ENCODE peak calls at places on chromosomes 12 and 14, in nine cellular contexts. One of them, this sample, is unnamed.

GRCh38 chr12:44019118-44019517 is 183.2 kb downstream of the TMEM117 start:
- DNase-seq in GM23248: no peak
- DNase-seq in neural progenitor cell: peak
- DNase-seq in HS-5: no peak
- DNase-seq in 8988T: no peak
- DNase-seq in ovary: no peak
- DNase-seq in GM12864: no peak
- DNase-seq in activated T-cell treated with anti-CD3 and anti-CD28 coated beads, Interleukin-2, amount 50 U/mL, for 72 hours: no peak
- DNase-seq in HCEC 1CT: no peak
- DNase-seq in this sample: no peak

GRCh38 chr14:100568164-100568997 is 18.8 kb downstream of the BEGAIN start:
- DNase-seq in ovary: no peak
- DNase-seq in GM23248: peak
- DNase-seq in GM12864: no peak
- DNase-seq in activated T-cell treated with anti-CD3 and anti-CD28 coated beads, Interleukin-2, amount 50 U/mL, for 72 hours: no peak
- DNase-seq in neural progenitor cell: peak
- DNase-seq in 8988T: peak
- DNase-seq in HCEC 1CT: no peak
- DNase-seq in HS-5: no peak
- DNase-seq in this sample: no peak

GRCh38 chr12:12585115-12585862 is 22.6 kb upstream of the DUSP16 start:
- DNase-seq in ovary: no peak
- DNase-seq in neural progenitor cell: no peak
- DNase-seq in 8988T: no peak
- DNase-seq in activated T-cell treated with anti-CD3 and anti-CD28 coated beads, Interleukin-2, amount 50 U/mL, for 72 hours: no peak
- DNase-seq in GM23248: no peak
- DNase-seq in HS-5: no peak
- DNase-seq in GM12864: no peak
- DNase-seq in HCEC 1CT: no peak
- DNase-seq in this sample: no peak

GRCh38 chr12:79911889-79912656 is 22.8 kb downstream of the PPP1R12A start:
- DNase-seq in HCEC 1CT: peak
- DNase-seq in 8988T: no peak
- DNase-seq in ovary: no peak
- DNase-seq in HS-5: no peak
- DNase-seq in activated T-cell treated with anti-CD3 and anti-CD28 coated beads, Interleukin-2, amount 50 U/mL, for 72 hours: no peak
- DNase-seq in GM23248: peak
- DNase-seq in neural progenitor cell: no peak
- DNase-seq in GM12864: no peak
- DNase-seq in this sample: no peak

GRCh38 chr12:56257491-56258067 is 605 bp downstream of the ANKRD52 start:
- DNase-seq in HS-5: no peak
- DNase-seq in 8988T: peak
- DNase-seq in HCEC 1CT: peak
- DNase-seq in GM23248: peak
- DNase-seq in ovary: no peak
- DNase-seq in activated T-cell treated with anti-CD3 and anti-CD28 coated beads, Interleukin-2, amount 50 U/mL, for 72 hours: no peak
- DNase-seq in neural progenitor cell: peak
- DNase-seq in GM12864: no peak
- DNase-seq in this sample: no peak

GRCh38 chr12:15602051-15602672 is 187.0 kb downstream of the EPS8 start:
- DNase-seq in 8988T: no peak
- DNase-seq in GM12864: no peak
- DNase-seq in GM23248: peak
- DNase-seq in neural progenitor cell: no peak
- DNase-seq in activated T-cell treated with anti-CD3 and anti-CD28 coated beads, Interleukin-2, amount 50 U/mL, for 72 hours: no peak
- DNase-seq in HS-5: no peak
- DNase-seq in ovary: no peak
- DNase-seq in HCEC 1CT: peak
- DNase-seq in this sample: no peak

GRCh38 chr14:54166049-54166950 is 209.7 kb upstream of the BMP4 start:
- DNase-seq in ovary: no peak
- DNase-seq in HS-5: no peak
- DNase-seq in neural progenitor cell: no peak
- DNase-seq in HCEC 1CT: no peak
- DNase-seq in GM12864: no peak
- DNase-seq in GM23248: no peak
- DNase-seq in 8988T: no peak
- DNase-seq in activated T-cell treated with anti-CD3 and anti-CD28 coated beads, Interleukin-2, amount 50 U/mL, for 72 hours: no peak
- DNase-seq in this sample: no peak

GRCh38 chr12:45355750-45356149 is 139.9 kb downstream of the ANO6 start:
- DNase-seq in activated T-cell treated with anti-CD3 and anti-CD28 coated beads, Interleukin-2, amount 50 U/mL, for 72 hours: no peak
- DNase-seq in neural progenitor cell: no peak
- DNase-seq in GM23248: no peak
- DNase-seq in 8988T: no peak
- DNase-seq in HCEC 1CT: no peak
- DNase-seq in GM12864: no peak
- DNase-seq in HS-5: no peak
- DNase-seq in ovary: no peak
- DNase-seq in this sample: no peak

GRCh38 chr12:66482880-66483279 is 180.6 kb downstream of the HELB start:
- DNase-seq in GM12864: no peak
- DNase-seq in 8988T: no peak
- DNase-seq in activated T-cell treated with anti-CD3 and anti-CD28 coated beads, Interleukin-2, amount 50 U/mL, for 72 hours: no peak
- DNase-seq in HS-5: no peak
- DNase-seq in HCEC 1CT: no peak
- DNase-seq in neural progenitor cell: no peak
- DNase-seq in ovary: no peak
- DNase-seq in GM23248: no peak
- DNase-seq in this sample: no peak

GRCh38 chr14:105858676-105859025 is 332.3 kb downstream of the TMEM121 start:
- DNase-seq in 8988T: no peak
- DNase-seq in ovary: no peak
- DNase-seq in GM23248: no peak
- DNase-seq in activated T-cell treated with anti-CD3 and anti-CD28 coated beads, Interleukin-2, amount 50 U/mL, for 72 hours: no peak
- DNase-seq in GM12864: no peak
- DNase-seq in HS-5: no peak
- DNase-seq in HCEC 1CT: no peak
- DNase-seq in neural progenitor cell: no peak
- DNase-seq in this sample: no peak

GRCh38 chr12:58787021-58787760 is 133.1 kb downstream of the LRIG3 start:
- DNase-seq in HS-5: no peak
- DNase-seq in HCEC 1CT: no peak
- DNase-seq in GM12864: no peak
- DNase-seq in activated T-cell treated with anti-CD3 and anti-CD28 coated beads, Interleukin-2, amount 50 U/mL, for 72 hours: no peak
- DNase-seq in GM23248: no peak
- DNase-seq in 8988T: no peak
- DNase-seq in neural progenitor cell: no peak
- DNase-seq in ovary: no peak
- DNase-seq in this sample: no peak

GRCh38 chr12:25320123-25321006 is 69.6 kb upstream of the KRAS start:
- DNase-seq in 8988T: no peak
- DNase-seq in HS-5: no peak
- DNase-seq in HCEC 1CT: no peak
- DNase-seq in GM23248: no peak
- DNase-seq in neural progenitor cell: no peak
- DNase-seq in ovary: no peak
- DNase-seq in activated T-cell treated with anti-CD3 and anti-CD28 coated beads, Interleukin-2, amount 50 U/mL, for 72 hours: peak
- DNase-seq in GM12864: no peak
- DNase-seq in this sample: no peak

GRCh38 chr14:22190411-22191191 is 398.4 kb downstream of the DAD1 start:
- DNase-seq in GM23248: peak
- DNase-seq in neural progenitor cell: no peak
- DNase-seq in HCEC 1CT: peak
- DNase-seq in 8988T: no peak
- DNase-seq in ovary: no peak
- DNase-seq in GM12864: no peak
- DNase-seq in HS-5: no peak
- DNase-seq in activated T-cell treated with anti-CD3 and anti-CD28 coated beads, Interleukin-2, amount 50 U/mL, for 72 hours: no peak
- DNase-seq in this sample: no peak

GRCh38 chr12:59742831-59743230 is 147.0 kb downstream of the SLC16A7 start:
- DNase-seq in GM23248: peak
- DNase-seq in neural progenitor cell: no peak
- DNase-seq in HCEC 1CT: peak
- DNase-seq in activated T-cell treated with anti-CD3 and anti-CD28 coated beads, Interleukin-2, amount 50 U/mL, for 72 hours: no peak
- DNase-seq in ovary: no peak
- DNase-seq in GM12864: no peak
- DNase-seq in 8988T: no peak
- DNase-seq in HS-5: peak
- DNase-seq in this sample: no peak

GRCh38 chr14:31934767-31935266 is 142.3 kb upstream of the ARHGAP5 start:
- DNase-seq in activated T-cell treated with anti-CD3 and anti-CD28 coated beads, Interleukin-2, amount 50 U/mL, for 72 hours: no peak
- DNase-seq in ovary: peak
- DNase-seq in GM12864: no peak
- DNase-seq in GM23248: peak
- DNase-seq in HS-5: no peak
- DNase-seq in HCEC 1CT: peak
- DNase-seq in neural progenitor cell: peak
- DNase-seq in 8988T: no peak
- DNase-seq in this sample: no peak

GRCh38 chr12:91931110-91931509 is 214.5 kb downstream of the BTG1 start:
- DNase-seq in GM12864: no peak
- DNase-seq in ovary: no peak
- DNase-seq in activated T-cell treated with anti-CD3 and anti-CD28 coated beads, Interleukin-2, amount 50 U/mL, for 72 hours: no peak
- DNase-seq in 8988T: no peak
- DNase-seq in HCEC 1CT: no peak
- DNase-seq in neural progenitor cell: no peak
- DNase-seq in GM23248: peak
- DNase-seq in HS-5: no peak
- DNase-seq in this sample: peak

GRCh38 chr12:63915105-63915830 is 70.8 kb downstream of the SRGAP1 start:
- DNase-seq in activated T-cell treated with anti-CD3 and anti-CD28 coated beads, Interleukin-2, amount 50 U/mL, for 72 hours: no peak
- DNase-seq in HCEC 1CT: peak
- DNase-seq in GM23248: peak
- DNase-seq in ovary: no peak
- DNase-seq in GM12864: no peak
- DNase-seq in 8988T: no peak
- DNase-seq in HS-5: peak
- DNase-seq in neural progenitor cell: no peak
- DNase-seq in this sample: no peak

GRCh38 chr14:106848330-106849121 is 1322.1 kb downstream of the TMEM121 start:
- DNase-seq in neural progenitor cell: no peak
- DNase-seq in 8988T: no peak
- DNase-seq in HS-5: no peak
- DNase-seq in GM23248: no peak
- DNase-seq in GM12864: no peak
- DNase-seq in ovary: no peak
- DNase-seq in HCEC 1CT: peak
- DNase-seq in activated T-cell treated with anti-CD3 and anti-CD28 coated beads, Interleukin-2, amount 50 U/mL, for 72 hours: peak
- DNase-seq in this sample: peak

GRCh38 chr14:106681161-106681955 is 1155.0 kb downstream of the TMEM121 start:
- DNase-seq in ovary: no peak
- DNase-seq in GM12864: no peak
- DNase-seq in HS-5: no peak
- DNase-seq in activated T-cell treated with anti-CD3 and anti-CD28 coated beads, Interleukin-2, amount 50 U/mL, for 72 hours: no peak
- DNase-seq in HCEC 1CT: no peak
- DNase-seq in GM23248: no peak
- DNase-seq in 8988T: no peak
- DNase-seq in neural progenitor cell: no peak
- DNase-seq in this sample: no peak

GRCh38 chr12:58458093-58458492 is 462.2 kb downstream of the LRIG3 start:
- DNase-seq in 8988T: no peak
- DNase-seq in ovary: no peak
- DNase-seq in neural progenitor cell: no peak
- DNase-seq in HS-5: no peak
- DNase-seq in HCEC 1CT: no peak
- DNase-seq in activated T-cell treated with anti-CD3 and anti-CD28 coated beads, Interleukin-2, amount 50 U/mL, for 72 hours: no peak
- DNase-seq in GM12864: no peak
- DNase-seq in GM23248: peak
- DNase-seq in this sample: no peak

GRCh38 chr12:32273063-32273521 is 126.3 kb upstream of the FGD4 start:
- DNase-seq in activated T-cell treated with anti-CD3 and anti-CD28 coated beads, Interleukin-2, amount 50 U/mL, for 72 hours: peak
- DNase-seq in 8988T: no peak
- DNase-seq in HS-5: no peak
- DNase-seq in ovary: no peak
- DNase-seq in GM12864: peak
- DNase-seq in neural progenitor cell: no peak
- DNase-seq in HCEC 1CT: peak
- DNase-seq in GM23248: peak
- DNase-seq in this sample: no peak

GRCh38 chr12:111025792-111026430 is 105.5 kb upstream of the MYL2 start:
- DNase-seq in GM23248: no peak
- DNase-seq in 8988T: no peak
- DNase-seq in ovary: no peak
- DNase-seq in HCEC 1CT: no peak
- DNase-seq in HS-5: no peak
- DNase-seq in neural progenitor cell: no peak
- DNase-seq in activated T-cell treated with anti-CD3 and anti-CD28 coated beads, Interleukin-2, amount 50 U/mL, for 72 hours: no peak
- DNase-seq in GM12864: no peak
- DNase-seq in this sample: no peak

This sample was measured in epithelial cell of prostate.